ENCODE peak calls at places on chromosomes 16 and 17, in five cellular contexts. I is HCT116, L is SK-N-SH, F is HepG2, J is GM12878. T is an unnamed sample.
A peak's percentile ranks its signal among the peaks of the same experiment; 100 is the strongest.

GRCh38 chr17:50166518-50167181 is 845 bp downstream of the SGCA start:
- DNase-seq in I (no peak), L (no peak), F (no peak), J (no peak), T (no peak)

GRCh38 chr16:16083421-16084156 is 134.2 kb downstream of the ABCC1 start:
- DNase-seq in I (peak; percentile 18), L (no peak), F (peak; percentile 61), J (no peak), T (no peak)

GRCh38 chr17:17028059-17028877 is 14.0 kb upstream of the MPRIP start:
- DNase-seq in I (peak; percentile 94), L (peak; percentile 30), F (peak; percentile 94), J (no peak), T (no peak)

GRCh38 chr17:67421869-67422273 is 44.8 kb downstream of the PITPNC1 start:
- DNase-seq in I (peak; percentile 100), L (no peak), F (peak; percentile 39), J (peak; percentile 61), T (peak; percentile 96)

GRCh38 chr16:56408379-56409098 is 16.8 kb downstream of the AMFR start:
- DNase-seq in I (no peak), L (no peak), F (peak; percentile 75), J (no peak), T (no peak)

GRCh38 chr17:52524238-52524637 is 365.7 kb upstream of the CA10 start:
- DNase-seq in I (no peak), L (no peak), F (no peak), J (no peak), T (no peak)

GRCh38 chr16:80591071-80591935 is 50.5 kb downstream of the DYNLRB2 start:
- DNase-seq in I (no peak), L (no peak), F (no peak), J (no peak), T (no peak)

GRCh38 chr17:57338257-57338919 is 82.1 kb downstream of the MSI2 start:
- DNase-seq in I (no peak), L (no peak), F (no peak), J (peak; percentile 64), T (no peak)

GRCh38 chr16:87877942-87878507 is 8.7 kb upstream of the SLC7A5 start:
- DNase-seq in I (no peak), L (no peak), F (no peak), J (no peak), T (no peak)

GRCh38 chr17:17474341-17474740 is 2.5 kb upstream of the MED9 start:
- DNase-seq in I (no peak), L (no peak), F (no peak), J (no peak), T (no peak)

GRCh38 chr17:48757524-48757961 is 29.0 kb upstream of the HOXB13 start:
- DNase-seq in I (no peak), L (no peak), F (no peak), J (no peak), T (no peak)

GRCh38 chr17:83180996-83181481 is 101.6 kb downstream of the METRNL start:
- DNase-seq in I (no peak), L (peak; percentile 81), F (no peak), J (no peak), T (no peak)

GRCh38 chr16:46762583-46762982 is 14.4 kb upstream of the MYLK3 start:
- DNase-seq in I (no peak), L (no peak), F (no peak), J (no peak), T (no peak)

GRCh38 chr17:78255953-78256704 is 24.7 kb downstream of the TMEM235 start:
- DNase-seq in I (no peak), L (no peak), F (no peak), J (no peak), T (no peak)

GRCh38 chr17:2105663-2106062 is 50.8 kb downstream of the HIC1 start:
- DNase-seq in I (no peak), L (no peak), F (no peak), J (no peak), T (no peak)

GRCh38 chr17:18182190-18182977 is 1.2 kb upstream of the ALKBH5 start:
- DNase-seq in I (no peak), L (no peak), F (no peak), J (no peak), T (no peak)

GRCh38 chr17:74408262-74408661 is 23.6 kb upstream of the GPRC5C start:
- DNase-seq in I (no peak), L (no peak), F (peak; percentile 71), J (no peak), T (no peak)

GRCh38 chr17:9240659-9241370 is 219.5 kb downstream of the NTN1 start:
- DNase-seq in I (no peak), L (no peak), F (peak; percentile 35), J (no peak), T (no peak)

GRCh38 chr16:53779186-53779585 is 75.2 kb downstream of the FTO start:
- DNase-seq in I (no peak), L (no peak), F (no peak), J (no peak), T (no peak)

GRCh38 chr17:81814748-81815645 is 11.0 kb downstream of the GCGR start:
- DNase-seq in I (no peak), L (no peak), F (peak; percentile 47), J (no peak), T (no peak)

DNA sequence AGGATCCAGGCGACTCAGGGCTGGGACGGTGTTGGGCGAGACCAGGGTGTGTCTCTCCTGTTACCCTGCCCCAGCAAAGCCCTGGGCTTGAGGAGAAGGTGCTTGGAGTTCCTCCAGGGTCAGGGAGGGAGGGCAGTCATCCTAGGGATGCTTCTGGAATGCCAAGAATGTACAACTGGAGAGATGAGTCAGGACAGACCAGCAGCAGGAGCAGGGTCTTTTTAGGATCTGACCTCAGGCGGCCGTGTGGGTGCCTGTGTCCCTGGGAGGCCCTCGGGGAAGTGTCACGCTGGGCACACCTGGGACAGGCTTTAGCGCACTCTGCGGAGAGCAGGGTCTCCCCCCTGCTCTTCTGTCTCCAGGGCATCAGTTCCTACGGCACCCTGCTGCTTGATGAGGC is 8.2 kb upstream of the MTSS2 start:
- DNase-seq in I (no peak), L (no peak), F (no peak), J (no peak), T (peak; percentile 22)
- H3K4me1 ChIP-seq in I (peaks cover 35% of the 10 kb centered on the region), L (peaks cover 90% of the 10 kb centered on the region), F (peaks cover 62% of the 10 kb centered on the region), J (no peaks in the 10 kb centered on the region), T (peaks cover 36% of the 10 kb centered on the region)

GRCh38 chr16:64858076-64858475 is 263.8 kb downstream of the CDH11 start:
- DNase-seq in I (no peak), L (no peak), F (no peak), J (no peak), T (no peak)
- TF ChIP-seq SIN3A in I (no peak), L (no peak), F (no peak), J (no peak), T (no peak)

DNA sequence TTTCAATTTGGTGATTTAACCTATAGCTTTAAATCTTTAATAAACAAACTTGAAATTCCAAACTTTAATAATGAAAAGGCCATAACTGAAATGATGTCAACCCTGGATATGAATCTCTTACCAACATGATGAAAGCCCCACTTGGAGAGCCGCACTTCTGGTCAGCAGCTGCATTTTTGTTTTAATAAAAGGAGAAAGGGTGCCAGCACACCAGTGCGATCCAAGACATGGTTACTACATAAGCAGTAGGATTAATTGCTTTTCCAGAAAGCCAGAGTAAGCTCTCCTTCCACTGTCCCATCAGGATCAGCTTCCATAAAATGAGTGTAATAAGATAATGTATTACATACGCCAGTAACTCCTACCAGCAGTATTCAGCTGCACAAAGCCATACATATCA is 26.2 kb upstream of the NACA2 start:
- DNase-seq in I (no peak), L (no peak), F (no peak), J (no peak), T (no peak)
- TF ChIP-seq REST in I (no peak), L (no peak), F (no peak), J (no peak), T (no peak)

DNA sequence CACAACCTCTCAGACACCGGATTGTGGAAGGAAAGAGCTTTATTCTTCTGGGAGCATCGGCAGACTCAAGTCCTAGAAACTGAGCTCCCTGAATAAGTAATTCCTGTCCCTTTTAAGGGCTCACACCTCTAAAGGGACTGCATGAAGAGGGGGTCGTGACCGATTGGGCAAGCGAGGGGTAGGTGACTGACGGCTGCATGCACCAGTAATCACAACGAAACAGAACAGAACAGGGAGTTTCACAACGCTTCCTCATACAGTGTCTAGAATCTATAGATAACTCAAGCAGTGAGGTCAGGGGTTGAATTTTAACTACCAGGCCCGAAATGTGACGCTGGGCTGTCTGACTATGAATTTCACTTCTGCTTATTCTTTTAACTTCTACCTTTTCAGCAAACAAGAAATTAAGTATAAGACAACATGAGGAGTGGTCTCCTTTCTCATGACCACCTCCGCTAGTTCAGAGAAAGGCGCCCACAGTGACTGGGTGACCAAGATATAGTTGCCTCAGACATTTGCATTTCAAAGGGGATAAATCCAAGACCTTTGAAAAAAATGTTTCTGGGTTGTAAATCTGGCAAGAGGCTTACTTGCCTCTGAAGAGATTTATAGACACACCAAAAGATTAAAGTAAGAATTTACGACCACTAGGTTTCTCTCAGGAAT is 88.4 kb upstream of the ATF7IP2 start:
- DNase-seq in I (no peak), L (no peak), F (peak; percentile 64), J (peak; percentile 98), T (no peak)
- H3K4me1 ChIP-seq in I (no peaks in the 10 kb centered on the region), L (no peaks in the 10 kb centered on the region), F (peaks cover 44% of the 10 kb centered on the region), J (peaks cover 31% of the 10 kb centered on the region), T (no peaks in the 10 kb centered on the region)

GRCh38 chr16:58034128-58034685 is 8.7 kb downstream of the MMP15 start:
- DNase-seq in I (no peak), L (peak; percentile 14), F (no peak), J (no peak), T (no peak)

GRCh38 chr16:58036943-58037342 is 11.4 kb downstream of the MMP15 start:
- DNase-seq in I (no peak), L (peak; percentile 10), F (no peak), J (no peak), T (no peak)

GRCh38 chr16:58037365-58038057 is 12.0 kb downstream of the MMP15 start:
- DNase-seq in I (no peak), L (peak; percentile 15), F (no peak), J (no peak), T (no peak)

GRCh38 chr16:58034786-58035185 is 9.2 kb downstream of the MMP15 start:
- DNase-seq in I (no peak), L (peak; percentile 18), F (no peak), J (no peak), T (no peak)

DNA sequence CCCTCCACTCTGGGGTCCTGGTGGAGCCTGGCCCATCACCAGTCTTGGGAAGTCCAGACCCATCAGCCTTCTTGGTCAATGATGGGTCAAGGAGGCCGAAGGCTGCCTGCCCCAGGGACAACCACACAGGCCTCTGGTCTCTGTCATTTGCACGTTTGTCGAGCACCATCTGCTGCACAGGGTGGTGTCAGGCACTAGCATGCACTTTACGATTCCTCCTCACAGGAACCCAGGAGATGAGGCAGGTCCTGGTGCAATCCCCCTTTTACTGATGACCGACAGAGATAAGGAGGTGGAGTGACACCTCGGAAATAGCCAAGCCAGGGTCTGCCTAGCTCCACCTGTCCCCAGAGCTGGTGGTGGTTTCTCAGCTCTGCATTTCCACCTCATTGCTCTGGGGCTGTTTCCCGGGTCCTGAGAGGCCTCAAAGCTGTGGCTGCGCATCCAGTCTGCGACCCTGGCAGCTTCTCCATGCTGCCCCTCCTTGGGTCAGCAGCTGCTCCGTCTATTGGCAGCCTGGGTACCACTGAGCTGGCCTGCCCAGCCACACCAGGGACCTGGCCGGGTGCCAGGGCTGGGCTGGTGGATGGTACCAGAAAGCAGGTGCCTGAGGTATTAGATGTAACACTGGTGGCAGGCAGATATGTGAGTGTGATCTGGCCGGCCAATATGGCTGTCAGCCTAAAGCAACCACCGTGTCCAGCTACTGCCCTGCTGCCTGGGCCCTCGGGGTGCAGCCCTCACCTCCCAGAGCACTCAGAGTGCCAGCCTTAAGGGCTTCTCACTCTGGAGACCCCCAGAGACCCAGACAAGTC is 10.0 kb downstream of the MMP15 start:
- DNase-seq in I (no peak), L (peak; percentile 74), F (no peak), J (no peak), T (no peak)
- TF ChIP-seq SIN3A in I (no peak), L (no peak), F (no peak), J (no peak), T (no peak)

T was measured in Panc1.